ENCODE peak calls at places on chromosomes 12 and 14, in four cellular contexts. H, S, K and D are unnamed samples.

GRCh38 chr14:38208825-38209562 is 1.3 kb downstream of the SSTR1 start:
- DNase-seq in H (no peak), S (no peak), K (no peak), D (no peak)

GRCh38 chr12:85191-85666 is 18.7 kb downstream of the IQSEC3 start:
- DNase-seq in H (no peak), S (no peak), K (no peak), D (no peak)

GRCh38 chr12:11633968-11634367 is 15.5 kb upstream of the ETV6 start:
- DNase-seq in H (no peak), S (no peak), K (no peak), D (no peak)

GRCh38 chr14:61623927-61624326 is 71.4 kb upstream of the HIF1A start:
- DNase-seq in H (no peak), S (no peak), K (no peak), D (no peak)

GRCh38 chr14:86221000-86221399 is 691.1 kb downstream of the FLRT2 start:
- DNase-seq in H (no peak), S (peak; percentile 56), K (no peak), D (no peak)

GRCh38 chr12:1444142-1444516 is 150.3 kb downstream of the FBXL14 start:
- DNase-seq in H (no peak), S (no peak), K (no peak), D (no peak)

GRCh38 chr14:105581551-105582341 is 55.4 kb downstream of the TMEM121 start:
- DNase-seq in H (peak; percentile 71), S (no peak), K (no peak), D (no peak)

GRCh38 chr12:97313471-97314190 is 149.0 kb upstream of the RMST start:
- DNase-seq in H (no peak), S (no peak), K (no peak), D (no peak)

GRCh38 chr12:47394070-47394469 is 311.8 kb downstream of the RPAP3 start:
- DNase-seq in H (no peak), S (no peak), K (no peak), D (no peak)

GRCh38 chr12:130200445-130200844 is 38.2 kb downstream of the FZD10 start:
- DNase-seq in H (no peak), S (no peak), K (no peak), D (no peak)

GRCh38 chr12:57582440-57582839 is 8.6 kb upstream of the PIP4K2C start:
- DNase-seq in H (no peak), S (no peak), K (no peak), D (no peak)
- TF ChIP-seq YY1 in H (no peak), S (no peak), K (no peak), D (no peak)

DNA sequence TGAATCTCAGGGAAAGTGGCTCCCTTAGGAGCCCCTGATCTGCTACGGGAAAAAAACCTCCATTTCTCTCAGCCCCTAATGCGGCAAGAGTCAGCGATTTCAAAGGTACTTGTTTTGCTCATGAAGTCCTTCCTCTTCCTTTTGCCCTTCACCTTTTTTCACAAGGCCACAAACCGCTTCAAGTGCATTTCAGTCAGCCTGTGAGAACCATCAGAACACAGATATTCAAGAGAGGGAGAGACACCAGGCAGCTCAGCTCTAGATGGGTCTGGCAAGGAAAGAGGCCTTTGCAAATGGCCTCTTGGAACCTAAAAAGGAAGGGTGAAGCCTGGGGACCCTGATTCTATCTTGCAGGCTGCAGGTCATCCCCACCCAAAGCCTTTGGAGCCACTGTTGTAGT is 144.9 kb downstream of the SAMD4A start:
- DNase-seq in H (no peak), S (no peak), K (no peak), D (no peak)
- TF ChIP-seq YY1 in H (no peak), S (no peak), K (no peak), D (no peak)

DNA sequence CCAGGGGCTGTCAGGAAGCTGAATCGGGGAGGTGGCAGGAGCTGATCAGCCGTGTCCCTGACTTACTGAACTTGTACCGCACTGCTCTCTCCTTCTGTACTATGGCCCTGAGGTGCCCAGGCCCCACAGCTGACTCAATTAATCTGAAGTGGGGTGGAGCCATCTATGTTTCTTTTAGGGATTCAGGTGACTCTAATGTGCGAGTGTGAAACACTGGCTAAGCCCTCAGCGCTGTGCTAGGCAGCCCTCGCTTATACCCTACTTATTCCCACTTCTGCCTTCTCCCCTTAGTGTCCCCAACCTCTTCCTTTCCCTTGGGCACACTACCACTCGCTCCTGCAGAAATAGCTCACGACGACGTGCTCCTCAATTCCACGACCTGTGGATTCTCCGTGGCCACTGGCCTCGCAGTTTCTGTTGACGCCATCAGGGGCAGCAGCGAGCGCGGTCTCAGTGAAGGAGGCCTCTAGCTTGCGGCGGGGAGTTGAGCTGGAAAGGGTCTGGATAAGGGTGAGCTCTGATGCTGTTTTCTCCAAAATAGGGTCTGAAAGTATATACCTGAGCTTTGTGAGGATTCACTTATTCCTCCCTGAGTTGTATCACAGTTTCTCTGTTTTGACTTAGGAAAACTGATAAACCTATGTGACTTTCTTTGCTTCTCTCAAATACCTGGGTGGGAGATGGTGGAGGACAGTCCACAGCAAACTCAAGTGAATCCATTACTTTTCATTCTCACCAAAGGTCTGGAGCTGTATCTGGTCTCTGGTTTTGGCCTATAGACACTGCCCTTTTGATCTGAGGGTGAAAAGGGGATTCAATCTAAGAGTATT is 167.6 kb downstream of the SLC41A2 start:
- DNase-seq in H (peak; percentile 13), S (no peak), K (peak; percentile 22), D (peak; percentile 60)
- TF ChIP-seq YY1 in H (peak; percentile 9), S (no peak), K (no peak), D (no peak)

GRCh38 chr14:47346849-47347248 is 328.6 kb downstream of the MDGA2 start:
- DNase-seq in H (no peak), S (no peak), K (no peak), D (no peak)
- TF ChIP-seq YY1 in H (no peak), S (no peak), K (no peak), D (no peak)

DNA sequence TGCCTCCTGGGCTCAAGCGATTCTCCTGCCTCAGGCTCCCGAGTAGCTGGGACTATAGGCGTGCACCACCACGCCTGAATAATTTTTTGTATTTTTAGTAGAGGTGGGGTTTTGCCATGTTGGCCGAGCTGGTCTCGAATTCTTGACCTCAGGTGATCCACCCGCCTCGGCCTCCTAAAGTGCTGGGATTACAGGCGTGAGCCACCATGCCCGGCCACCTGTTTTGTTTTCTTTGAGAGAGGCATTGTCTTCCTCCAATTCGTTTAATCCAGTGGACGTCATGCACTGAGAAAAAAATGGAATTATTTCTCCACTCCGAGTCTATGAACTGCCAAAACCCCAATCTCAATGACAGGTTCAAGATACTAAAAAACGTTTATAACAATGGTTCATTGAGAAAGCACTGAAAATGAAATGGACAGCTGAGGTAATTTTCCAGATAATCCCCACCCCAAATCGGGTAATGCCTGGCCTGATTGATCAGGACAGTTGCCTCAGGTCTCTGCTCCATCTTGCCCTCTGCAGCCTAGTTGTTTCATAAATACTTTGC is 132.7 kb upstream of the PARP11 start:
- DNase-seq in H (no peak), S (no peak), K (no peak), D (no peak)
- TF ChIP-seq YY1 in H (no peak), S (no peak), K (no peak), D (no peak)

GRCh38 chr14:23984891-23985607 is 3.7 kb upstream of the DHRS4L2 start:
- DNase-seq in H (no peak), S (no peak), K (no peak), D (no peak)
- TF ChIP-seq YY1 in H (no peak), S (no peak), K (no peak), D (no peak)

DNA sequence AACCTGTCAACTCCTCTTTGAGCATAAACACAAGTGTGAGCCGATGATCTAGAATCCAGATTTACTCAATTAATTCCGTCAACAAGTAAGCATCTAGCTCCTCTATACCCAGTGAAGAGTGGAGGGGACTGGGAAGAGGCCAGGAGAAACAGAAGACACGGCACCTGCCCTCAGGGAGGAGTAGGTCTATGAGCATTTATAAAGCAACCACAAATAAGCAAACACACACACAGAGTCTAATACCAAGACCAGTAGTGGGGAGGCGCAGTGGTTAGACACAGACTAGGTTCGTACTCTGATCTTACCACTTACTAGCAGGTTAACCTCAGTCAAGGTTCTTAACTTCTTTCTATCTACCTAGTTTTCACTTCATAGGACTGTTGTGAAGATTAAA is 5.9 kb upstream of the FOXN3 start:
- DNase-seq in H (no peak), S (no peak), K (no peak), D (no peak)
- TF ChIP-seq YY1 in H (no peak), S (no peak), K (no peak), D (no peak)

GRCh38 chr14:64113279-64113678 is 180.9 kb downstream of the ESR2 start:
- DNase-seq in H (no peak), S (no peak), K (no peak), D (no peak)
- TF ChIP-seq YY1 in H (no peak), S (no peak), K (no peak), D (no peak)